ENCODE peak calls at places on chromosome 3, in four cellular contexts. P is NB4, K is cardiac muscle cell, O is mucosa of descending colon. N is an unnamed sample.

GRCh38 chr3:123618768-123619484 is 34.1 kb upstream of the HACD2 start:
- DNase-seq in P (peak), K (peak), O (no peak), N (no peak)

GRCh38 chr3:42179110-42179725 is 86.8 kb downstream of the CCK start:
- DNase-seq in P (no peak), K (peak), O (no peak), N (no peak)

GRCh38 chr3:22542311-22542710 is 660.8 kb upstream of the UBE2E2 start:
- DNase-seq in P (no peak), K (no peak), O (no peak), N (no peak)

GRCh38 chr3:141904203-141904602 is 27.8 kb downstream of the ATP1B3 start:
- DNase-seq in P (no peak), K (no peak), O (no peak), N (no peak)

GRCh38 chr3:194757629-194758028 is 71.9 kb downstream of the FAM43A start:
- DNase-seq in P (no peak), K (no peak), O (no peak), N (no peak)

GRCh38 chr3:128572644-128573105 is 77.9 kb downstream of the RPN1 start:
- DNase-seq in P (peak), K (peak), O (no peak), N (no peak)

GRCh38 chr3:136070953-136071949 is 105.7 kb downstream of the PPP2R3A start:
- DNase-seq in P (peak), K (peak), O (no peak), N (no peak)

GRCh38 chr3:10551821-10552630 is 46.6 kb upstream of the ATP2B2 start:
- DNase-seq in P (peak), K (no peak), O (peak), N (peak)

GRCh38 chr3:194251891-194252560 is 99.1 kb downstream of the CPN2 start:
- DNase-seq in P (no peak), K (no peak), O (no peak), N (no peak)

GRCh38 chr3:109050591-109051167 is 67.3 kb downstream of the MORC1 start:
- DNase-seq in P (peak), K (peak), O (no peak), N (no peak)

GRCh38 chr3:177440456-177441105 is 243.3 kb upstream of the TBL1XR1 start:
- DNase-seq in P (no peak), K (no peak), O (no peak), N (no peak)

GRCh38 chr3:102089182-102089581 is 239.9 kb downstream of the NFKBIZ start:
- DNase-seq in P (no peak), K (no peak), O (no peak), N (no peak)

GRCh38 chr3:184633185-184633584 is 71.6 kb downstream of the EPHB3 start:
- DNase-seq in P (no peak), K (peak), O (peak), N (no peak)

GRCh38 chr3:163779396-163780344 is 1298.6 kb downstream of the SI start:
- DNase-seq in P (no peak), K (no peak), O (no peak), N (no peak)

GRCh38 chr3:48409291-48410201 is 20.3 kb downstream of the PLXNB1 start:
- DNase-seq in P (no peak), K (no peak), O (peak), N (peak)

GRCh38 chr3:59143447-59143846 is 93.6 kb upstream of the CFAP20DC start:
- DNase-seq in P (no peak), K (no peak), O (no peak), N (no peak)

GRCh38 chr3:34212175-34212574 is 413.7 kb downstream of the PDCD6IP start:
- DNase-seq in P (no peak), K (no peak), O (no peak), N (no peak)

GRCh38 chr3:127479449-127479848 is 111.1 kb downstream of the TPRA1 start:
- DNase-seq in P (peak), K (no peak), O (no peak), N (no peak)

GRCh38 chr3:36969540-36970432 is 23.1 kb downstream of the EPM2AIP1 start:
- DNase-seq in P (peak), K (peak), O (no peak), N (no peak)

GRCh38 chr3:99843590-99844260 is 26.1 kb downstream of the CMSS1 start:
- DNase-seq in P (no peak), K (no peak), O (no peak), N (no peak)

GRCh38 chr3:14204605-14205284 is 26.1 kb downstream of the LSM3 start:
- DNase-seq in P (peak), K (peak), O (no peak), N (no peak)

GRCh38 chr3:48655586-48655985 is 7.1 kb downstream of the CELSR3 start:
- DNase-seq in P (no peak), K (no peak), O (no peak), N (no peak)

GRCh38 chr3:129184396-129184656 is 630 bp upstream of the CNBP start:
- DNase-seq in P (peak), K (peak), O (no peak), N (no peak)

GRCh38 chr3:150225986-150226385 is 182.1 kb upstream of the TSC22D2 start:
- DNase-seq in P (no peak), K (no peak), O (no peak), N (no peak)

GRCh38 chr3:53140575-53141467 is 10.6 kb upstream of the RFT1 start:
- DNase-seq in P (peak), K (no peak), O (no peak), N (no peak)

GRCh38 chr3:15434756-15435155 is 7.4 kb downstream of the EAF1 start:
- DNase-seq in P (no peak), K (peak), O (no peak), N (no peak)

GRCh38 chr3:181892848-181893247 is 181.1 kb downstream of the SOX2 start:
- DNase-seq in P (no peak), K (no peak), O (no peak), N (no peak)

GRCh38 chr3:56970401-56971002 is 90.0 kb upstream of the SPATA12 start:
- DNase-seq in P (peak), K (no peak), O (no peak), N (no peak)

GRCh38 chr3:78785004-78785403 is 982.8 kb downstream of the ROBO1 start:
- DNase-seq in P (no peak), K (no peak), O (no peak), N (no peak)

GRCh38 chr3:45832691-45833090 is 9.2 kb downstream of the LZTFL1 start:
- DNase-seq in P (peak), K (peak), O (no peak), N (no peak)

GRCh38 chr3:112688085-112688769 is 47.3 kb upstream of the CCDC80 start:
- DNase-seq in P (no peak), K (peak), O (no peak), N (no peak)

GRCh38 chr3:11641683-11642407 is 1.9 kb downstream of the VGLL4 start:
- DNase-seq in P (peak), K (peak), O (no peak), N (peak)

GRCh38 chr3:127170794-127171193 is 22.1 kb upstream of the PRR23E start:
- DNase-seq in P (no peak), K (no peak), O (no peak), N (no peak)

GRCh38 chr3:73727854-73728253 is 103.1 kb upstream of the PDZRN3 start:
- DNase-seq in P (no peak), K (no peak), O (no peak), N (no peak)

GRCh38 chr3:170712798-170713197 is 126.9 kb upstream of the SLC7A14 start:
- DNase-seq in P (no peak), K (no peak), O (no peak), N (no peak)
- TF ChIP-seq CTCF in P (no peak), K (no peak), O (no peak), N (no peak)

GRCh38 chr3:94285874-94286273 is 223.0 kb downstream of the NSUN3 start:
- DNase-seq in P (peak), K (no peak), O (no peak), N (no peak)
- TF ChIP-seq CTCF in P (no peak), K (no peak), O (no peak), N (no peak)

DNA sequence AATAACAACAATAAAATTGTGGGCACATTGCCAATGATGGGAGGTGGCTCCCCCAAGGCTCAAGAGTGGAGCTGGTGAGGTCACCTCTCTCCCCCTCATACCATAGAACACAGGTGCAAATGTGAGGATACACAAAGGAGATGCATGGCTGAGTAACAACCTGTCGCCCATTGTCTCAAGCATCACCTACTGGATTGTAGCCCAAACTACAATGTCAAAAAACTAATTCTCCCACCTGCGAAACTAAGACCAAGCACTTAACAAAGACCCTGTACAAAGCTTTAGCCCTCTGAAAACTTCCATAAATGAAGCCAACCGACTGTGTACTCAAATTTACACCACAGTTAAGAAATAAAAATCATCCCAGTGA is 50.4 kb upstream of the IGSF11 start:
- DNase-seq in P (no peak), K (no peak), O (no peak), N (no peak)
- TF ChIP-seq CTCF in P (no peak), K (no peak), O (no peak), N (no peak)

GRCh38 chr3:55486857-55487375 is at the start of gene WNT5A:
- DNase-seq in P (no peak), K (peak), O (peak), N (no peak)
- TF ChIP-seq CTCF in P (no peak), K (no peak), O (no peak), N (no peak)

GRCh38 chr3:86244897-86245296 is 746.1 kb downstream of the VGLL3 start:
- DNase-seq in P (no peak), K (peak), O (no peak), N (no peak)

GRCh38 chr3:86249833-86250232 is 741.1 kb downstream of the VGLL3 start:
- DNase-seq in P (no peak), K (no peak), O (no peak), N (no peak)

GRCh38 chr3:86239956-86240355 is 751.0 kb downstream of the VGLL3 start:
- DNase-seq in P (no peak), K (peak), O (no peak), N (no peak)

GRCh38 chr3:86245360-86245759 is 745.6 kb downstream of the VGLL3 start:
- DNase-seq in P (no peak), K (peak), O (no peak), N (no peak)
- TF ChIP-seq CTCF in P (no peak), K (no peak), O (no peak), N (no peak)

GRCh38 chr3:29871087-29871486 is 590.2 kb downstream of the RBMS3 start:
- DNase-seq in P (peak), K (no peak), O (no peak), N (no peak)
- TF ChIP-seq CTCF in P (no peak), K (no peak), O (no peak), N (no peak)

DNA sequence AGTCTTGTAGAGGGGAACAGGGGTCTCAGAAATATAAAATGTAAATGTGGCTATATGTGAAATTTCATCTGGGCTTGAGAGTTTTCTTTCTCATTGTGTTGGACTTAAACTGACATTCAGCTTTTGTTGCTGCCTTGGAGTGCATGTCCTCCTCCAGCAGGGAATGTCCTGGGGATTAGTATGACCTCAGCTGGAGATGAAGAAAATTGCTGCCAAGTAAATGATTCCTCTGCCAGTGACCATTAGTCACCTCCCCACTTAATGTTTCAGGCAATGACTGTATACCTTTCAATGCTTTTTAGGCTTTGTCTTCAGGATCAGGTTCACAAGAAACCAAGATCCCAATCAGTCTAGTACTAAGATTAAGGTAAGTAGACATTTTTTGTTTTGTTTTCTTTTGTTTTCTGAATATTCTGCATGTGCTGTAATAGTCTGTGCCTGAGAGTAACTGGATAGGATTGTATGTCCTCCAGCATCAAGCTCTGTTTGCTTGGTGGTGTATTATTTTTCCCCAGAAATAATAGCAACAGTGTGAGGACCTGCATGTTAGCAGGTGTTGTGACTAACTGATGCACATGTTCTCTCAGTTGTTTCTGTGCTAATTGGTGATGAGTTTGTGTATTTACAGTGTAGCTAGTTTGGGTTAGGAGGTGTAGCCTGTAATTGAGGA is 18.1 kb upstream of the SLC22A13 start:
- DNase-seq in P (no peak), K (peak), O (no peak), N (no peak)
- TF ChIP-seq CTCF in P (no peak), K (peak), O (no peak), N (no peak)

DNA sequence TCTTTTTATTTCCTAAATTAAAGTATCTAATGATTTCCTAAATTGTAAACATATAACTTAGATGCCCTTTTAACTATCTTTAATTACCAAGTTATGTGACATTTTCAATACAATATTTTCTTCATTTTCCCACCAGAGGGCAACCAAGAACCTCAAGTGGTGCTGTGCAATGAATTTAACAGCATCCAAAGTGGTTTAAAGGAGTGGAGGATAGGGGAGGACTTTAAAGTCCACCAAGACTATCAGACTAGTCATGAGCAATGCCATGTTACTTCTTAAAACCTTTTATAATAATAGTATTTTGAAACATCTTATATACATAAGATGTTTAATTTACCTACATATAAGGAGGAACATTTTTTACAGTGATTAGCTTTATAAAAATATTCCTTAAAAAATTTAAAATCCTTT is 74.4 kb downstream of the DLG1 start:
- DNase-seq in P (peak), K (peak), O (no peak), N (no peak)
- TF ChIP-seq CTCF in P (peak), K (peak), O (no peak), N (peak)

GRCh38 chr3:31364188-31364587 is 168.5 kb upstream of the STT3B start:
- DNase-seq in P (no peak), K (no peak), O (no peak), N (no peak)

GRCh38 chr3:31369637-31370036 is 163.1 kb upstream of the STT3B start:
- DNase-seq in P (no peak), K (no peak), O (no peak), N (no peak)

GRCh38 chr3:31361391-31362273 is 171.1 kb upstream of the STT3B start:
- DNase-seq in P (no peak), K (no peak), O (no peak), N (no peak)

GRCh38 chr3:31370093-31370666 is 162.5 kb upstream of the STT3B start:
- DNase-seq in P (no peak), K (no peak), O (no peak), N (no peak)

DNA sequence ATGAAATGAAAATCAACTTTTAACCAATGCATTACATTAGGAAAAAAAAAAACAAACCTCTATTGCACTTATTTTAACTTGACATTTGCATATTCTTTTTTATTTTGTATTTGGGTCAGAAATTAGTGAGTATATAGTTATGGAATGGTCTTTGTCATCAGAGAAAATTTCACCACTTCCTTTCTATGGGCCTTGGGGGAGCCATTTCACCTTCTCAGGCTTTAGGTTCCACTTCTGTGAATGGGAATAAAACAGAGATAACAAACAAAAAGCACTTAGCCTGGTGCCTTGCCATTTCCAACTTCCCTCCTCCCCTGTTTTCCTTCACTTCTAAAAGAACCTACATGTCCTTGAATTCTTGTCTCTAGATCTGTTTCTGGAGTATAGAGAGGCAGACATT is 168.0 kb upstream of the STT3B start:
- DNase-seq in P (peak), K (no peak), O (no peak), N (no peak)
- TF ChIP-seq CTCF in P (no peak), K (peak), O (no peak), N (no peak)

DNA sequence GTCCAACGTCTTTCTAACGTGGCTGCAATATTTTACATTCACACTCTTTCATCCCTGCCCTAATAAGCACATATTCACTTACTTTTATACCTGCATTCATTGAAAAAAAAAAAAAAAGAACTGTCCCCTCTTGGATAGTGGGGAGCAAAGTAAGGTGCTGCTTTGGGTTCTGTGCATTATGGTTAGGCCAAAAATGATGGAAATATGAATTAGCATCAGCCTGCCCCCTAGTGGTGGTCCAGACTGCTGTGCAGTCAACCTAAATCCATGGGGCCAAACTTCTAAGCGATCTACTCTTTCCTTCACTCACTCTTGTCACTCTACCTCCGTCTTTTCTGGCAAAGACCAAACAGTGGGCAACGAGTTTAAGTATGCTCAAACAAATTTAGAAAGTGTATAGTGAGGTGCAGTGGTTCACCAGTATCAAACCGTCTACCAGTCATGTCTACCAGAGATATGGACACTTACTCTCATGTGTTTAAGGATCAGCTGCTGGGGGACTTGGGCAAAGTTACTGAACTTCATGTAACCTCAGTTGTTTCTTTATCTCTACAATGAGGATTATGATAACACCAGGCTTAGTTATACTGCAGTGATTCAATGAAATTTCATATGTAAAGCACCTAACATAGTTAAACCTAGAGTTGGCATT is 61.5 kb upstream of the GRM7 start:
- DNase-seq in P (peak), K (peak), O (no peak), N (no peak)
- TF ChIP-seq CTCF in P (peak), K (peak), O (peak), N (peak)

N was measured in natural killer cell.